ENCODE peak calls at places on chromosomes 16 and 17, in eight cellular contexts. R is naive thymus-derived CD4-positive, alpha-beta T cell; N is lung; L is heart left ventricle; U is caudate nucleus; I is upper lobe of right lung; B is CD4-positive, alpha-beta memory T cell; J is mesenchymal stem cell. O is an unnamed sample.

GRCh38 chr17:64103751-64104364 is 26.1 kb downstream of the ERN1 start:
- DNase-seq in R (no peak), N (no peak), L (no peak), U (no peak), I (no peak), B (no peak), J (peak), O (no peak)

GRCh38 chr17:50967795-50968194 is 101.6 kb upstream of the TOB1 start:
- DNase-seq in R (no peak), N (no peak), L (no peak), U (no peak), I (no peak), B (no peak), J (peak), O (no peak)

GRCh38 chr16:84044108-84044488 is 1.5 kb upstream of the SLC38A8 start:
- DNase-seq in R (no peak), N (no peak), L (no peak), U (no peak), I (no peak), B (no peak), J (peak), O (no peak)

GRCh38 chr16:9159839-9160550 is 68.6 kb downstream of the HAPSTR1 start:
- DNase-seq in R (no peak), N (peak), L (peak), U (peak), I (peak), B (peak), J (peak), O (peak)

GRCh38 chr16:23082161-23082788 is 67.0 kb downstream of the USP31 start:
- DNase-seq in R (no peak), N (no peak), L (no peak), U (no peak), I (no peak), B (no peak), J (no peak), O (no peak)

GRCh38 chr16:85237817-85238216 is 125.5 kb upstream of the CIBAR2 start:
- DNase-seq in R (no peak), N (no peak), L (no peak), U (no peak), I (no peak), B (no peak), J (no peak), O (no peak)

GRCh38 chr16:66695474-66695934 is 1.0 kb downstream of the CMTM4 start:
- DNase-seq in R (no peak), N (no peak), L (no peak), U (peak), I (no peak), B (no peak), J (no peak), O (no peak)

GRCh38 chr17:60717814-60718213 is 40.2 kb downstream of the BCAS3 start:
- DNase-seq in R (no peak), N (no peak), L (no peak), U (no peak), I (no peak), B (no peak), J (no peak), O (no peak)

GRCh38 chr17:31387438-31387837 is 4.0 kb upstream of the RAB11FIP4 start:
- DNase-seq in R (no peak), N (no peak), L (no peak), U (no peak), I (no peak), B (no peak), J (no peak), O (no peak)

GRCh38 chr17:9072626-9073339 is 51.5 kb downstream of the NTN1 start:
- DNase-seq in R (no peak), N (peak), L (peak), U (no peak), I (no peak), B (no peak), J (no peak), O (no peak)

GRCh38 chr17:233473-233941 is 52.1 kb upstream of the DOC2B start:
- DNase-seq in R (no peak), N (no peak), L (peak), U (no peak), I (peak), B (no peak), J (no peak), O (no peak)

GRCh38 chr17:73205326-73205980 is 12.6 kb downstream of the COG1 start:
- DNase-seq in R (no peak), N (no peak), L (no peak), U (no peak), I (no peak), B (no peak), J (no peak), O (no peak)

GRCh38 chr16:29806641-29807425 is 504 bp downstream of the MAZ start:
- DNase-seq in R (no peak), N (no peak), L (peak), U (no peak), I (peak), B (peak), J (peak), O (peak)

GRCh38 chr16:4111748-4112696 is 4.2 kb downstream of the ADCY9 start:
- DNase-seq in R (no peak), N (no peak), L (no peak), U (no peak), I (no peak), B (no peak), J (peak), O (no peak)

GRCh38 chr17:70073799-70074198 is 1.2 kb upstream of the KCNJ16 start:
- DNase-seq in R (no peak), N (no peak), L (no peak), U (no peak), I (no peak), B (no peak), J (no peak), O (no peak)

GRCh38 chr16:11356573-11357331 is 11.5 kb downstream of the RMI2 start:
- DNase-seq in R (peak), N (peak), L (peak), U (no peak), I (peak), B (peak), J (peak), O (no peak)

GRCh38 chr16:2008009-2008526 is 1.6 kb downstream of the ZNF598 start:
- DNase-seq in R (no peak), N (no peak), L (peak), U (no peak), I (no peak), B (no peak), J (no peak), O (peak)

GRCh38 chr16:75250809-75251279 is 580 bp downstream of the BCAR1 start:
- DNase-seq in R (no peak), N (no peak), L (no peak), U (peak), I (peak), B (no peak), J (peak), O (peak)

GRCh38 chr17:41919165-41919817 is 540 bp upstream of the ACLY start:
- DNase-seq in R (no peak), N (no peak), L (no peak), U (peak), I (no peak), B (peak), J (no peak), O (peak)

GRCh38 chr17:52283872-52284271 is 125.4 kb upstream of the CA10 start:
- DNase-seq in R (no peak), N (no peak), L (no peak), U (no peak), I (no peak), B (no peak), J (no peak), O (no peak)

GRCh38 chr16:30490210-30490609 is 17.7 kb downstream of the ITGAL start:
- DNase-seq in R (no peak), N (no peak), L (no peak), U (no peak), I (no peak), B (no peak), J (no peak), O (peak)

GRCh38 chr17:38428150-38428642 is at the start of gene ARHGAP23:
- DNase-seq in R (peak), N (peak), L (peak), U (peak), I (peak), B (peak), J (peak), O (peak)

GRCh38 chr17:603405-604193 is 111.0 kb downstream of the VPS53 start:
- DNase-seq in R (no peak), N (no peak), L (no peak), U (no peak), I (no peak), B (no peak), J (peak), O (no peak)

GRCh38 chr17:55436224-55437164 is 14.9 kb upstream of the MMD start:
- DNase-seq in R (no peak), N (no peak), L (no peak), U (no peak), I (no peak), B (no peak), J (no peak), O (no peak)
- H3K27ac ChIP-seq in R (no peak), N (no peak), L (no peak), U (peak), I (no peak), B (no peak), J (no peak), O (no peak)

GRCh38 chr17:27539152-27539551 is 82.9 kb downstream of the KSR1 start:
- DNase-seq in R (no peak), N (no peak), L (no peak), U (no peak), I (peak), B (no peak), J (no peak), O (no peak)

GRCh38 chr17:27540300-27541105 is 84.3 kb downstream of the KSR1 start:
- DNase-seq in R (no peak), N (peak), L (peak), U (no peak), I (peak), B (no peak), J (peak), O (no peak)

GRCh38 chr17:27536781-27537180 is 80.5 kb downstream of the KSR1 start:
- DNase-seq in R (no peak), N (no peak), L (no peak), U (no peak), I (peak), B (no peak), J (no peak), O (no peak)

GRCh38 chr17:27539794-27540193 is 83.5 kb downstream of the KSR1 start:
- DNase-seq in R (no peak), N (no peak), L (no peak), U (no peak), I (no peak), B (no peak), J (no peak), O (no peak)

GRCh38 chr17:27538156-27538955 is 82.1 kb downstream of the KSR1 start:
- DNase-seq in R (no peak), N (no peak), L (no peak), U (peak), I (peak), B (no peak), J (no peak), O (no peak)
- H3K27ac ChIP-seq in R (no peak), N (no peak), L (no peak), U (peak), I (no peak), B (no peak), J (no peak), O (no peak)

GRCh38 chr17:77218902-77219301 is 78.1 kb downstream of the SEC14L1 start:
- DNase-seq in R (no peak), N (no peak), L (no peak), U (no peak), I (no peak), B (no peak), J (no peak), O (no peak)
- H3K27ac ChIP-seq in R (no peak), N (no peak), L (no peak), U (no peak), I (no peak), B (no peak), J (no peak), O (peak)

DNA sequence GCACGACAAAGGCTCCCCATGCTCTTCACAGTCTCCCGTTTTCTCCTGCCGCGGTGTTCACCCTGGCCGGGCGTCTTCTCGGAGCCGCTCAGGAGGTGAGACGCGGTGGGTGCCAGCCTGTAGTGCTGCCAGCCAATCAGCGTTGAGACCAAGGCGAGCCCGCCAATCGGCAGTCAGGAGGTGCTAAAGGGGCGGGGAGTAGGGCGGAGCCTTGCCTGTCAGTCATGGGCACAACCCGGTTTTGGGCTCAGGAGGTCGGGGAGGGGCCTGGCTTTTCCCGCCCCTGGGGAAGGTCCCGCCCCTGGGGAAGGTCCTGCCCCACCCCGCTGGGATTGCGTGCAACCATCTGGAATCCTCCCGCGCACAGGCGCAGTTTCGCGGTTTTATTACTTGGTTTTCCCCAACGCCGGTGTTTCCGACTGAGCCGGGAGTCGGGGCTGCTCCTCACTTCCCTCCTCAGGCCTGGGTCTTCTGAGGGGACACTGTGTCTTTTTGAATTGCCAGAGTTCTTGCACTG is at the start of gene PRDM7:
- DNase-seq in R (peak), N (peak), L (peak), U (peak), I (peak), B (peak), J (peak), O (peak)
- H3K27ac ChIP-seq in R (peak), N (no peak), L (peak), U (peak), I (peak), B (peak), J (no peak), O (peak)

GRCh38 chr17:48483471-48484131 is 47.2 kb downstream of the HOXB1 start:
- DNase-seq in R (no peak), N (no peak), L (peak), U (no peak), I (no peak), B (no peak), J (peak), O (peak)
- H3K27ac ChIP-seq in R (no peak), N (no peak), L (no peak), U (no peak), I (no peak), B (no peak), J (peak), O (peak)

GRCh38 chr17:47099987-47100711 is 88.9 kb downstream of the CDC27 start:
- DNase-seq in R (peak), N (peak), L (peak), U (peak), I (peak), B (peak), J (peak), O (peak)
- H3K27ac ChIP-seq in R (peak), N (peak), L (peak), U (no peak), I (peak), B (peak), J (peak), O (peak)

GRCh38 chr17:74972107-74972972 is at the start of gene HID1:
- DNase-seq in R (peak), N (peak), L (peak), U (peak), I (peak), B (peak), J (no peak), O (peak)

GRCh38 chr17:74970395-74970794 is 2.2 kb downstream of the HID1 start:
- DNase-seq in R (no peak), N (no peak), L (peak), U (no peak), I (no peak), B (no peak), J (no peak), O (no peak)

GRCh38 chr17:74971069-74971841 is 1.3 kb downstream of the HID1 start:
- DNase-seq in R (no peak), N (no peak), L (no peak), U (no peak), I (no peak), B (no peak), J (no peak), O (no peak)

GRCh38 chr17:74972973-74973328 is 392 bp upstream of the HID1 start:
- DNase-seq in R (no peak), N (no peak), L (no peak), U (no peak), I (no peak), B (no peak), J (no peak), O (no peak)

DNA sequence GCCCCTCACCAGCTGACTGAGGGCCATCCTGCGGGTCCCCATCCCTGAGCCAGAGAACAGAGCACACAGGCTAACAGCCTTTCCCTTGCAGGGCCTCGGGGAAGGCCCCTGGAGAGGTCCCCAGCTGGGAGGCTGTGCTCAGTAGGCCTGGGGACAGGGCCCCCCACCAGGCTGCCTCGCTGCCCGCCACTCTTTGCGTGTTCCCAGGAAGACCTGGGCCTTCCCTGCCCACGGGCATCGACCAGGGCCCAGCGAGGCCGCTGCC is 785 bp downstream of the HID1 start:
- DNase-seq in R (no peak), N (no peak), L (no peak), U (no peak), I (no peak), B (no peak), J (no peak), O (no peak)
- H3K27ac ChIP-seq in R (peak), N (no peak), L (peak), U (peak), I (peak), B (no peak), J (no peak), O (no peak)

O was measured in RWPE1.